ENCODE peak calls at places on chromosomes 1 and 21, in four cellular contexts. P is hepatocyte, O is Panc1, Z is astrocyte of the spinal cord. C is an unnamed sample.

GRCh38 chr1:20439282-20439681 is 46.7 kb downstream of the CAMK2N1 start:
- DNase-seq in P (peak; percentile 33), O (no peak), Z (peak; percentile 37), C (peak; percentile 54)

GRCh38 chr1:156756355-156756754 is 4.9 kb upstream of the HDGF start:
- DNase-seq in P (no peak), O (no peak), Z (no peak), C (no peak)

GRCh38 chr1:46284597-46285564 is 18.5 kb downstream of the LRRC41 start:
- DNase-seq in P (peak; percentile 26), O (no peak), Z (no peak), C (no peak)

GRCh38 chr1:62337785-62338631 is 18.8 kb upstream of the KANK4 start:
- DNase-seq in P (no peak), O (no peak), Z (no peak), C (peak; percentile 47)

GRCh38 chr1:110084226-110085078 is 14.0 kb upstream of the ALX3 start:
- DNase-seq in P (peak; percentile 69), O (no peak), Z (peak; percentile 25), C (peak; percentile 52)

GRCh38 chr1:158972841-158973240 is 36.9 kb upstream of the IFI16 start:
- DNase-seq in P (no peak), O (no peak), Z (no peak), C (peak; percentile 41)

GRCh38 chr1:44273560-44274292 is 60.5 kb downstream of the DMAP1 start:
- DNase-seq in P (no peak), O (no peak), Z (no peak), C (no peak)

GRCh38 chr1:71298633-71299032 is 217.8 kb upstream of the ZRANB2 start:
- DNase-seq in P (no peak), O (no peak), Z (no peak), C (peak; percentile 48)

GRCh38 chr1:86227026-86227425 is 70.5 kb upstream of the COL24A1 start:
- DNase-seq in P (no peak), O (no peak), Z (peak; percentile 76), C (peak; percentile 54)

GRCh38 chr1:43945898-43946243 is 879 bp upstream of the IPO13 start:
- DNase-seq in P (no peak), O (no peak), Z (no peak), C (no peak)

GRCh38 chr1:31576201-31576669 is at the start of gene TINAGL1:
- DNase-seq in P (peak; percentile 93), O (no peak), Z (no peak), C (no peak)

GRCh38 chr1:183966487-183966886 is 71.0 kb downstream of the COLGALT2 start:
- DNase-seq in P (no peak), O (no peak), Z (no peak), C (no peak)

GRCh38 chr1:201022178-201022823 is 1.2 kb downstream of the KIF21B start:
- DNase-seq in P (no peak), O (no peak), Z (no peak), C (no peak)
- H3K4me3 ChIP-seq in P (no peak overlapping the region), O (no peak overlapping the region), Z (peak overlapping the region; percentile 39), C (no peak overlapping the region)

DNA sequence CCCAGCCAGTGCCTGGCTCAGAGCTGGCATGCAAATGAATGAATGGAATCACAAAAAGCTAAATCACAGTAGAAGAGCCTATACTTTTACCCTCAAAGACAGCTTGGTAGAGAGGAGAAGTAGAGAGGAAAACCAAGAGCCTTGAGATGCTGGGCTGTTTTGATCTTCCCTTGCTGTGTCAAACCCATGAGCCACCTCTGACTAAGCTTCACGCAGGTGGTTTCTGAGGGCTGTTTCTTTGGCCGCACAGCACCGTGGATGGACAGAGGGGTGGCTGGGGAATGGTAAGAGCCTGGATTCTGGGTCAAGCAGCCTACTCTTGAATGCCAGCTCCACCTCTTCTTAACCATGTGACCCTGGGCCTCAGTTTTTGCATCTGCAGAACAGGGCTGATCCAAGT is 18.6 kb downstream of the ABCG1 start:
- DNase-seq in P (no peak), O (no peak), Z (no peak), C (no peak)
- H3K4me3 ChIP-seq in P (no peak overlapping the region), O (no peak overlapping the region), Z (no peak overlapping the region), C (no peak overlapping the region)

GRCh38 chr1:9425859-9426258 is 113.4 kb upstream of the SLC25A33 start:
- DNase-seq in P (no peak), O (no peak), Z (no peak), C (no peak)

GRCh38 chr1:9422921-9423505 is 116.3 kb upstream of the SLC25A33 start:
- DNase-seq in P (no peak), O (no peak), Z (no peak), C (no peak)

GRCh38 chr1:9422321-9422720 is 116.9 kb upstream of the SLC25A33 start:
- DNase-seq in P (no peak), O (no peak), Z (no peak), C (no peak)

GRCh38 chr1:9426291-9426711 is 113.0 kb upstream of the SLC25A33 start:
- DNase-seq in P (no peak), O (no peak), Z (no peak), C (no peak)

GRCh38 chr1:9424278-9424677 is 115.0 kb upstream of the SLC25A33 start:
- DNase-seq in P (no peak), O (no peak), Z (no peak), C (no peak)
- H3K4me3 ChIP-seq in P (no peak overlapping the region), O (no peak overlapping the region), Z (no peak overlapping the region), C (no peak overlapping the region)

GRCh38 chr21:43691086-43691795 is 27.7 kb upstream of the PDXK start:
- DNase-seq in P (no peak), O (no peak), Z (no peak), C (no peak)
- H3K4me3 ChIP-seq in P (no peak overlapping the region), O (no peak overlapping the region), Z (no peak overlapping the region), C (no peak overlapping the region)

GRCh38 chr21:14886001-14886400 is 178.8 kb downstream of the NRIP1 start:
- DNase-seq in P (no peak), O (no peak), Z (no peak), C (no peak)

GRCh38 chr21:14883351-14883750 is 181.4 kb downstream of the NRIP1 start:
- DNase-seq in P (no peak), O (no peak), Z (no peak), C (no peak)

GRCh38 chr21:14890141-14890540 is 174.7 kb downstream of the NRIP1 start:
- DNase-seq in P (no peak), O (no peak), Z (no peak), C (no peak)

GRCh38 chr21:14889080-14889805 is 175.6 kb downstream of the NRIP1 start:
- DNase-seq in P (peak; percentile 71), O (no peak), Z (peak; percentile 84), C (peak; percentile 95)

DNA sequence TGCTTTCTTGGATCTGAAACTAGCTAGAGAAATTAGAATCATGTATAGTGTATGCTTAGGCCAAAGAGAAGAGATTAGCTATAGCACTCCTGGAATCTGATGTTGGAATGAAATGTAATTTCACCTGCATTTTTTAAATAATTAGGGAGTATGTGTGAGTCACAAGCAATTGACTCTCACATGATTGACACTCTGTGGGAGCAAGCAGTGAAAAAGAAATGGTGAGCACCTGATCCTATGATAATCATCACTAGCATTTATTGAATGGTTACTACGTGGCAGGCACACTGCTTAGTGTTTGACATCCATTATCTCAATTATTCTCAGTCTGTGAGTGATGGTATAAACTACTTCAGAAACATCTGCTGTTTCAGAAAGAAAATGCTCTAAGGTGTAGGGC is 176.6 kb downstream of the NRIP1 start:
- DNase-seq in P (no peak), O (no peak), Z (no peak), C (no peak)
- H3K4me3 ChIP-seq in P (no peak overlapping the region), O (no peak overlapping the region), Z (no peak overlapping the region), C (no peak overlapping the region)

GRCh38 chr1:36094621-36095061 is 5.9 kb downstream of the ADPRS start:
- DNase-seq in P (no peak), O (no peak), Z (no peak), C (no peak)

GRCh38 chr1:36092798-36093185 is 4.1 kb downstream of the ADPRS start:
- DNase-seq in P (no peak), O (no peak), Z (no peak), C (no peak)

GRCh38 chr1:36093226-36093625 is 4.5 kb downstream of the ADPRS start:
- DNase-seq in P (no peak), O (no peak), Z (no peak), C (no peak)

GRCh38 chr1:36092166-36092797 is 3.6 kb downstream of the ADPRS start:
- DNase-seq in P (no peak), O (no peak), Z (no peak), C (no peak)

GRCh38 chr1:36093919-36094318 is 5.2 kb downstream of the ADPRS start:
- DNase-seq in P (no peak), O (no peak), Z (no peak), C (no peak)
- H3K4me3 ChIP-seq in P (no peak overlapping the region), O (no peak overlapping the region), Z (no peak overlapping the region), C (no peak overlapping the region)

GRCh38 chr21:33023574-33024277 is 2.0 kb upstream of the OLIG2 start:
- DNase-seq in P (no peak), O (no peak), Z (no peak), C (no peak)

GRCh38 chr21:33025106-33025470 is 647 bp upstream of the OLIG2 start:
- DNase-seq in P (no peak), O (no peak), Z (no peak), C (no peak)

GRCh38 chr21:33022828-33023573 is 2.7 kb upstream of the OLIG2 start:
- DNase-seq in P (no peak), O (no peak), Z (no peak), C (no peak)

GRCh38 chr21:33025471-33026298 is at the start of gene OLIG2:
- DNase-seq in P (no peak), O (no peak), Z (no peak), C (no peak)

GRCh38 chr21:33024278-33025103 is 1.2 kb upstream of the OLIG2 start:
- DNase-seq in P (no peak), O (no peak), Z (no peak), C (no peak)
- H3K4me3 ChIP-seq in P (no peak overlapping the region), O (no peak overlapping the region), Z (no peak overlapping the region), C (no peak overlapping the region)

GRCh38 chr1:53438427-53439336 is 20.5 kb upstream of the DMRTB1 start:
- DNase-seq in P (no peak), O (no peak), Z (no peak), C (no peak)
- H3K4me3 ChIP-seq in P (no peak overlapping the region), O (no peak overlapping the region), Z (no peak overlapping the region), C (no peak overlapping the region)

C was measured in cardiac muscle cell.